ENCODE peak calls at places on chromosomes 4 and X, in ten cellular contexts. One of them, this sample, is unnamed.

GRCh38 chrX:120238947-120239346 is 11.7 kb upstream of the ZBTB33 start:
- DNase-seq in NAMALWA: no peak
- DNase-seq in Ammon's horn: no peak
- DNase-seq in NCI-H187: no peak
- DNase-seq in nephron progenitor cell: no peak
- DNase-seq in progenitor cell of endocrine pancreas: no peak
- DNase-seq in M059J: peak; percentile 52
- DNase-seq in stimulated activated CD4-positive, alpha-beta T cell treated with anti-CD3 and anti-CD28 coated beads, TNF-alpha, amount 100 ng/mL, for 48 hours: no peak
- DNase-seq in CD4-positive, alpha-beta T cell: no peak
- DNase-seq in body of pancreas: no peak
- DNase-seq in this sample: no peak

GRCh38 chr4:89105726-89106125 is 5.6 kb upstream of the TIGD2 start:
- DNase-seq in NCI-H187: no peak
- DNase-seq in stimulated activated CD4-positive, alpha-beta T cell treated with anti-CD3 and anti-CD28 coated beads, TNF-alpha, amount 100 ng/mL, for 48 hours: no peak
- DNase-seq in nephron progenitor cell: no peak
- DNase-seq in body of pancreas: no peak
- DNase-seq in NAMALWA: no peak
- DNase-seq in CD4-positive, alpha-beta T cell: no peak
- DNase-seq in Ammon's horn: no peak
- DNase-seq in M059J: no peak
- DNase-seq in progenitor cell of endocrine pancreas: no peak
- DNase-seq in this sample: no peak

GRCh38 chr4:115030281-115030680 is 83.1 kb downstream of the NDST4 start:
- DNase-seq in NCI-H187: no peak
- DNase-seq in progenitor cell of endocrine pancreas: no peak
- DNase-seq in Ammon's horn: no peak
- DNase-seq in nephron progenitor cell: no peak
- DNase-seq in NAMALWA: no peak
- DNase-seq in M059J: no peak
- DNase-seq in CD4-positive, alpha-beta T cell: no peak
- DNase-seq in stimulated activated CD4-positive, alpha-beta T cell treated with anti-CD3 and anti-CD28 coated beads, TNF-alpha, amount 100 ng/mL, for 48 hours: no peak
- DNase-seq in body of pancreas: no peak
- DNase-seq in this sample: no peak

GRCh38 chr4:175470141-175470540 is 341.9 kb downstream of the GPM6A start:
- DNase-seq in Ammon's horn: no peak
- DNase-seq in nephron progenitor cell: no peak
- DNase-seq in stimulated activated CD4-positive, alpha-beta T cell treated with anti-CD3 and anti-CD28 coated beads, TNF-alpha, amount 100 ng/mL, for 48 hours: no peak
- DNase-seq in CD4-positive, alpha-beta T cell: no peak
- DNase-seq in progenitor cell of endocrine pancreas: no peak
- DNase-seq in body of pancreas: no peak
- DNase-seq in NCI-H187: no peak
- DNase-seq in M059J: peak; percentile 81
- DNase-seq in NAMALWA: no peak
- DNase-seq in this sample: no peak

GRCh38 chr4:185282968-185283367 is 73.6 kb downstream of the SNX25 start:
- DNase-seq in NCI-H187: no peak
- DNase-seq in CD4-positive, alpha-beta T cell: no peak
- DNase-seq in Ammon's horn: no peak
- DNase-seq in M059J: peak; percentile 28
- DNase-seq in stimulated activated CD4-positive, alpha-beta T cell treated with anti-CD3 and anti-CD28 coated beads, TNF-alpha, amount 100 ng/mL, for 48 hours: no peak
- DNase-seq in progenitor cell of endocrine pancreas: no peak
- DNase-seq in nephron progenitor cell: no peak
- DNase-seq in body of pancreas: no peak
- DNase-seq in NAMALWA: no peak
- DNase-seq in this sample: no peak

GRCh38 chrX:32995427-32995826 is 215.9 kb downstream of the DMD start:
- DNase-seq in body of pancreas: no peak
- DNase-seq in Ammon's horn: no peak
- DNase-seq in NAMALWA: no peak
- DNase-seq in NCI-H187: no peak
- DNase-seq in stimulated activated CD4-positive, alpha-beta T cell treated with anti-CD3 and anti-CD28 coated beads, TNF-alpha, amount 100 ng/mL, for 48 hours: no peak
- DNase-seq in nephron progenitor cell: no peak
- DNase-seq in CD4-positive, alpha-beta T cell: no peak
- DNase-seq in M059J: no peak
- DNase-seq in progenitor cell of endocrine pancreas: no peak
- DNase-seq in this sample: no peak

GRCh38 chrX:112614640-112615039 is 65.1 kb downstream of the LHFPL1 start:
- DNase-seq in nephron progenitor cell: no peak
- DNase-seq in M059J: peak; percentile 22
- DNase-seq in CD4-positive, alpha-beta T cell: no peak
- DNase-seq in Ammon's horn: no peak
- DNase-seq in stimulated activated CD4-positive, alpha-beta T cell treated with anti-CD3 and anti-CD28 coated beads, TNF-alpha, amount 100 ng/mL, for 48 hours: no peak
- DNase-seq in NAMALWA: no peak
- DNase-seq in NCI-H187: no peak
- DNase-seq in body of pancreas: no peak
- DNase-seq in progenitor cell of endocrine pancreas: no peak
- DNase-seq in this sample: peak; percentile 0

GRCh38 chr4:107009196-107009595 is 26.9 kb downstream of the DKK2 start:
- DNase-seq in CD4-positive, alpha-beta T cell: no peak
- DNase-seq in progenitor cell of endocrine pancreas: no peak
- DNase-seq in NCI-H187: no peak
- DNase-seq in nephron progenitor cell: no peak
- DNase-seq in NAMALWA: no peak
- DNase-seq in M059J: no peak
- DNase-seq in Ammon's horn: no peak
- DNase-seq in body of pancreas: no peak
- DNase-seq in stimulated activated CD4-positive, alpha-beta T cell treated with anti-CD3 and anti-CD28 coated beads, TNF-alpha, amount 100 ng/mL, for 48 hours: no peak
- DNase-seq in this sample: no peak

GRCh38 chrX:49993661-49994060 is 71.3 kb downstream of the CLCN5 start:
- DNase-seq in progenitor cell of endocrine pancreas: no peak
- DNase-seq in Ammon's horn: no peak
- DNase-seq in CD4-positive, alpha-beta T cell: no peak
- DNase-seq in M059J: no peak
- DNase-seq in body of pancreas: no peak
- DNase-seq in stimulated activated CD4-positive, alpha-beta T cell treated with anti-CD3 and anti-CD28 coated beads, TNF-alpha, amount 100 ng/mL, for 48 hours: no peak
- DNase-seq in NAMALWA: no peak
- DNase-seq in NCI-H187: no peak
- DNase-seq in nephron progenitor cell: no peak
- DNase-seq in this sample: no peak

GRCh38 chr4:124337874-124338273 is 374.7 kb downstream of the ANKRD50 start:
- DNase-seq in Ammon's horn: no peak
- DNase-seq in CD4-positive, alpha-beta T cell: no peak
- DNase-seq in NCI-H187: no peak
- DNase-seq in nephron progenitor cell: no peak
- DNase-seq in progenitor cell of endocrine pancreas: no peak
- DNase-seq in NAMALWA: no peak
- DNase-seq in stimulated activated CD4-positive, alpha-beta T cell treated with anti-CD3 and anti-CD28 coated beads, TNF-alpha, amount 100 ng/mL, for 48 hours: no peak
- DNase-seq in M059J: no peak
- DNase-seq in body of pancreas: peak; percentile 42
- DNase-seq in this sample: no peak

GRCh38 chrX:21153503-21153902 is 220.7 kb upstream of the CNKSR2 start:
- DNase-seq in M059J: no peak
- DNase-seq in progenitor cell of endocrine pancreas: no peak
- DNase-seq in NAMALWA: no peak
- DNase-seq in stimulated activated CD4-positive, alpha-beta T cell treated with anti-CD3 and anti-CD28 coated beads, TNF-alpha, amount 100 ng/mL, for 48 hours: no peak
- DNase-seq in nephron progenitor cell: no peak
- DNase-seq in NCI-H187: no peak
- DNase-seq in body of pancreas: no peak
- DNase-seq in CD4-positive, alpha-beta T cell: no peak
- DNase-seq in Ammon's horn: peak; percentile 9
- DNase-seq in this sample: no peak

GRCh38 chr4:6644792-6645530 is 4.5 kb downstream of the MRFAP1 start:
- DNase-seq in nephron progenitor cell: no peak
- DNase-seq in stimulated activated CD4-positive, alpha-beta T cell treated with anti-CD3 and anti-CD28 coated beads, TNF-alpha, amount 100 ng/mL, for 48 hours: no peak
- DNase-seq in Ammon's horn: no peak
- DNase-seq in NAMALWA: no peak
- DNase-seq in CD4-positive, alpha-beta T cell: no peak
- DNase-seq in progenitor cell of endocrine pancreas: no peak
- DNase-seq in M059J: no peak
- DNase-seq in NCI-H187: no peak
- DNase-seq in body of pancreas: no peak
- DNase-seq in this sample: no peak

GRCh38 chr4:133152801-133153526 is 3.9 kb downstream of the PCDH10 start:
- DNase-seq in M059J: peak; percentile 28
- DNase-seq in NCI-H187: no peak
- DNase-seq in NAMALWA: no peak
- DNase-seq in nephron progenitor cell: no peak
- DNase-seq in progenitor cell of endocrine pancreas: no peak
- DNase-seq in CD4-positive, alpha-beta T cell: no peak
- DNase-seq in body of pancreas: no peak
- DNase-seq in stimulated activated CD4-positive, alpha-beta T cell treated with anti-CD3 and anti-CD28 coated beads, TNF-alpha, amount 100 ng/mL, for 48 hours: no peak
- DNase-seq in Ammon's horn: peak; percentile 68
- DNase-seq in this sample: no peak

GRCh38 chr4:4417886-4418285 is 31.0 kb downstream of the NSG1 start:
- DNase-seq in NAMALWA: no peak
- DNase-seq in M059J: no peak
- DNase-seq in Ammon's horn: no peak
- DNase-seq in CD4-positive, alpha-beta T cell: peak; percentile 28
- DNase-seq in NCI-H187: no peak
- DNase-seq in progenitor cell of endocrine pancreas: no peak
- DNase-seq in nephron progenitor cell: no peak
- DNase-seq in stimulated activated CD4-positive, alpha-beta T cell treated with anti-CD3 and anti-CD28 coated beads, TNF-alpha, amount 100 ng/mL, for 48 hours: no peak
- DNase-seq in body of pancreas: no peak
- DNase-seq in this sample: no peak

GRCh38 chr4:7697326-7697725 is 242.3 kb downstream of the AFAP1 start:
- DNase-seq in progenitor cell of endocrine pancreas: no peak
- DNase-seq in body of pancreas: no peak
- DNase-seq in M059J: no peak
- DNase-seq in stimulated activated CD4-positive, alpha-beta T cell treated with anti-CD3 and anti-CD28 coated beads, TNF-alpha, amount 100 ng/mL, for 48 hours: no peak
- DNase-seq in NCI-H187: no peak
- DNase-seq in NAMALWA: no peak
- DNase-seq in CD4-positive, alpha-beta T cell: no peak
- DNase-seq in nephron progenitor cell: no peak
- DNase-seq in Ammon's horn: no peak
- DNase-seq in this sample: no peak

GRCh38 chr4:118348886-118349285 is 3.9 kb downstream of the PRSS12 start:
- DNase-seq in progenitor cell of endocrine pancreas: no peak
- DNase-seq in Ammon's horn: no peak
- DNase-seq in body of pancreas: no peak
- DNase-seq in CD4-positive, alpha-beta T cell: no peak
- DNase-seq in NAMALWA: no peak
- DNase-seq in nephron progenitor cell: no peak
- DNase-seq in NCI-H187: no peak
- DNase-seq in M059J: no peak
- DNase-seq in stimulated activated CD4-positive, alpha-beta T cell treated with anti-CD3 and anti-CD28 coated beads, TNF-alpha, amount 100 ng/mL, for 48 hours: no peak
- DNase-seq in this sample: no peak

GRCh38 chr4:168610911-168611530 is 114.2 kb downstream of the PALLD start:
- DNase-seq in NAMALWA: no peak
- DNase-seq in NCI-H187: no peak
- DNase-seq in stimulated activated CD4-positive, alpha-beta T cell treated with anti-CD3 and anti-CD28 coated beads, TNF-alpha, amount 100 ng/mL, for 48 hours: no peak
- DNase-seq in M059J: peak; percentile 31
- DNase-seq in Ammon's horn: no peak
- DNase-seq in body of pancreas: no peak
- DNase-seq in progenitor cell of endocrine pancreas: no peak
- DNase-seq in CD4-positive, alpha-beta T cell: no peak
- DNase-seq in nephron progenitor cell: no peak
- DNase-seq in this sample: no peak

GRCh38 chrX:110173192-110174175 is 144.4 kb downstream of the AMMECR1 start:
- DNase-seq in stimulated activated CD4-positive, alpha-beta T cell treated with anti-CD3 and anti-CD28 coated beads, TNF-alpha, amount 100 ng/mL, for 48 hours: no peak
- DNase-seq in progenitor cell of endocrine pancreas: no peak
- DNase-seq in CD4-positive, alpha-beta T cell: no peak
- DNase-seq in M059J: peak; percentile 61
- DNase-seq in body of pancreas: no peak
- DNase-seq in Ammon's horn: no peak
- DNase-seq in nephron progenitor cell: no peak
- DNase-seq in NAMALWA: no peak
- DNase-seq in NCI-H187: no peak
- DNase-seq in this sample: no peak

GRCh38 chr4:47642985-47643745 is 158.1 kb downstream of the ATP10D start:
- DNase-seq in Ammon's horn: peak; percentile 72
- DNase-seq in stimulated activated CD4-positive, alpha-beta T cell treated with anti-CD3 and anti-CD28 coated beads, TNF-alpha, amount 100 ng/mL, for 48 hours: no peak
- DNase-seq in NCI-H187: no peak
- DNase-seq in progenitor cell of endocrine pancreas: no peak
- DNase-seq in NAMALWA: no peak
- DNase-seq in body of pancreas: no peak
- DNase-seq in nephron progenitor cell: no peak
- DNase-seq in CD4-positive, alpha-beta T cell: no peak
- DNase-seq in M059J: peak; percentile 63
- DNase-seq in this sample: no peak

GRCh38 chr4:142226014-142226413 is 589.6 kb downstream of the IL15 start:
- DNase-seq in NCI-H187: no peak
- DNase-seq in stimulated activated CD4-positive, alpha-beta T cell treated with anti-CD3 and anti-CD28 coated beads, TNF-alpha, amount 100 ng/mL, for 48 hours: no peak
- DNase-seq in CD4-positive, alpha-beta T cell: no peak
- DNase-seq in M059J: no peak
- DNase-seq in NAMALWA: no peak
- DNase-seq in nephron progenitor cell: no peak
- DNase-seq in body of pancreas: no peak
- DNase-seq in progenitor cell of endocrine pancreas: no peak
- DNase-seq in Ammon's horn: no peak
- DNase-seq in this sample: no peak

GRCh38 chrX:56947695-56948094 is 47.6 kb downstream of the SPIN3 start:
- DNase-seq in M059J: peak; percentile 81
- DNase-seq in NCI-H187: no peak
- DNase-seq in Ammon's horn: no peak
- DNase-seq in progenitor cell of endocrine pancreas: no peak
- DNase-seq in NAMALWA: no peak
- DNase-seq in stimulated activated CD4-positive, alpha-beta T cell treated with anti-CD3 and anti-CD28 coated beads, TNF-alpha, amount 100 ng/mL, for 48 hours: no peak
- DNase-seq in CD4-positive, alpha-beta T cell: no peak
- DNase-seq in body of pancreas: no peak
- DNase-seq in nephron progenitor cell: no peak
- DNase-seq in this sample: no peak

GRCh38 chr4:138863160-138863559 is 152.4 kb upstream of the NOCT start:
- DNase-seq in M059J: no peak
- DNase-seq in NCI-H187: no peak
- DNase-seq in stimulated activated CD4-positive, alpha-beta T cell treated with anti-CD3 and anti-CD28 coated beads, TNF-alpha, amount 100 ng/mL, for 48 hours: no peak
- DNase-seq in NAMALWA: no peak
- DNase-seq in progenitor cell of endocrine pancreas: no peak
- DNase-seq in CD4-positive, alpha-beta T cell: no peak
- DNase-seq in Ammon's horn: no peak
- DNase-seq in body of pancreas: no peak
- DNase-seq in nephron progenitor cell: no peak
- DNase-seq in this sample: no peak

GRCh38 chr4:184265566-184266351 is 48.1 kb upstream of the ENPP6 start:
- DNase-seq in progenitor cell of endocrine pancreas: no peak
- DNase-seq in NCI-H187: no peak
- DNase-seq in M059J: peak; percentile 48
- DNase-seq in CD4-positive, alpha-beta T cell: no peak
- DNase-seq in body of pancreas: no peak
- DNase-seq in nephron progenitor cell: no peak
- DNase-seq in stimulated activated CD4-positive, alpha-beta T cell treated with anti-CD3 and anti-CD28 coated beads, TNF-alpha, amount 100 ng/mL, for 48 hours: no peak
- DNase-seq in Ammon's horn: no peak
- DNase-seq in NAMALWA: peak; percentile 26
- DNase-seq in this sample: no peak

GRCh38 chrX:50456712-50457484 is 13.7 kb downstream of the DGKK start:
- DNase-seq in CD4-positive, alpha-beta T cell: no peak
- DNase-seq in body of pancreas: no peak
- DNase-seq in progenitor cell of endocrine pancreas: no peak
- DNase-seq in NCI-H187: no peak
- DNase-seq in stimulated activated CD4-positive, alpha-beta T cell treated with anti-CD3 and anti-CD28 coated beads, TNF-alpha, amount 100 ng/mL, for 48 hours: no peak
- DNase-seq in NAMALWA: no peak
- DNase-seq in Ammon's horn: no peak
- DNase-seq in nephron progenitor cell: no peak
- DNase-seq in M059J: no peak
- DNase-seq in this sample: no peak

GRCh38 chrX:116873678-116874077 is 410.9 kb upstream of the CT83 start:
- DNase-seq in progenitor cell of endocrine pancreas: no peak
- DNase-seq in NAMALWA: no peak
- DNase-seq in CD4-positive, alpha-beta T cell: no peak
- DNase-seq in body of pancreas: no peak
- DNase-seq in Ammon's horn: no peak
- DNase-seq in stimulated activated CD4-positive, alpha-beta T cell treated with anti-CD3 and anti-CD28 coated beads, TNF-alpha, amount 100 ng/mL, for 48 hours: no peak
- DNase-seq in NCI-H187: no peak
- DNase-seq in nephron progenitor cell: no peak
- DNase-seq in M059J: peak; percentile 73
- DNase-seq in this sample: no peak

GRCh38 chrX:154734101-154734781 is 16.6 kb downstream of the GAB3 start:
- DNase-seq in M059J: peak; percentile 46
- DNase-seq in NAMALWA: peak; percentile 21
- DNase-seq in CD4-positive, alpha-beta T cell: peak; percentile 47
- DNase-seq in progenitor cell of endocrine pancreas: no peak
- DNase-seq in stimulated activated CD4-positive, alpha-beta T cell treated with anti-CD3 and anti-CD28 coated beads, TNF-alpha, amount 100 ng/mL, for 48 hours: no peak
- DNase-seq in body of pancreas: no peak
- DNase-seq in NCI-H187: no peak
- DNase-seq in Ammon's horn: peak; percentile 77
- DNase-seq in nephron progenitor cell: no peak
- DNase-seq in this sample: no peak

GRCh38 chr4:99447079-99447478 is 11.9 kb upstream of the ADH7 start:
- DNase-seq in progenitor cell of endocrine pancreas: no peak
- DNase-seq in CD4-positive, alpha-beta T cell: no peak
- DNase-seq in nephron progenitor cell: no peak
- DNase-seq in NCI-H187: no peak
- DNase-seq in body of pancreas: no peak
- DNase-seq in M059J: peak; percentile 46
- DNase-seq in NAMALWA: peak; percentile 17
- DNase-seq in stimulated activated CD4-positive, alpha-beta T cell treated with anti-CD3 and anti-CD28 coated beads, TNF-alpha, amount 100 ng/mL, for 48 hours: no peak
- DNase-seq in Ammon's horn: peak; percentile 7
- DNase-seq in this sample: peak; percentile 62

GRCh38 chrX:106363214-106363613 is 195.1 kb downstream of the PWWP3B start:
- DNase-seq in nephron progenitor cell: no peak
- DNase-seq in progenitor cell of endocrine pancreas: no peak
- DNase-seq in stimulated activated CD4-positive, alpha-beta T cell treated with anti-CD3 and anti-CD28 coated beads, TNF-alpha, amount 100 ng/mL, for 48 hours: no peak
- DNase-seq in CD4-positive, alpha-beta T cell: no peak
- DNase-seq in body of pancreas: no peak
- DNase-seq in NCI-H187: no peak
- DNase-seq in Ammon's horn: no peak
- DNase-seq in NAMALWA: no peak
- DNase-seq in M059J: no peak
- DNase-seq in this sample: no peak

This sample was measured in neuronal stem cell.